ENCODE peak calls at places on chromosome 15, in seven cellular contexts. M is A549, B is suprapubic skin, F is transverse colon, U is NB4, O is ovary, I is uterus. E is an unnamed sample.

GRCh38 chr15:96882361-96882760 is 551.9 kb downstream of the NR2F2 start:
- DNase-seq in M (no peak), F (no peak), I (no peak), U (no peak), B (no peak), O (no peak), E (no peak)

GRCh38 chr15:99090011-99090699 is 14.7 kb upstream of the SYNM start:
- DNase-seq in O (no peak), F (peak), B (no peak), I (no peak), M (no peak), U (peak), E (no peak)

GRCh38 chr15:38885477-38885952 is 320.9 kb upstream of the RASGRP1 start:
- DNase-seq in B (no peak), I (no peak), F (no peak), U (no peak), M (peak), O (peak), E (no peak)

GRCh38 chr15:69997701-69998273 is 99.9 kb downstream of the TLE3 start:
- DNase-seq in I (no peak), B (no peak), U (peak), O (no peak), F (peak), M (peak), E (no peak)

GRCh38 chr15:60507596-60508424 is 28.9 kb upstream of the ICE2 start:
- DNase-seq in F (peak), M (peak), U (peak), I (peak), O (peak), B (no peak), E (peak)

GRCh38 chr15:91456921-91457320 is 356.9 kb downstream of the SV2B start:
- DNase-seq in B (no peak), I (no peak), F (no peak), U (no peak), O (no peak), M (no peak), E (no peak)

GRCh38 chr15:64617727-64618126 is 157.3 kb downstream of the ZNF609 start:
- DNase-seq in M (no peak), I (no peak), B (no peak), F (no peak), O (no peak), U (no peak), E (no peak)

GRCh38 chr15:66433726-66434125 is 47.0 kb downstream of the MAP2K1 start:
- DNase-seq in M (no peak), I (no peak), O (no peak), B (no peak), F (no peak), U (peak), E (peak)

GRCh38 chr15:67059127-67059553 is 6.3 kb upstream of the SMAD3 start:
- DNase-seq in M (no peak), I (no peak), B (no peak), F (peak), U (no peak), O (no peak), E (no peak)

GRCh38 chr15:92012368-92012629 is 158.8 kb downstream of the SLCO3A1 start:
- DNase-seq in O (no peak), I (no peak), U (no peak), B (no peak), F (no peak), M (no peak), E (no peak)

GRCh38 chr15:45642203-45642932 is 7.5 kb downstream of the SQOR start:
- DNase-seq in F (no peak), I (no peak), B (no peak), O (no peak), U (peak), M (no peak), E (no peak)

GRCh38 chr15:87743557-87743956 is 513.0 kb downstream of the NTRK3 start:
- DNase-seq in U (no peak), F (no peak), I (no peak), M (no peak), O (no peak), B (no peak), E (no peak)

GRCh38 chr15:55108858-55109518 is 87.8 kb downstream of the RSL24D1 start:
- DNase-seq in U (peak), O (peak), B (no peak), F (peak), M (peak), I (no peak), E (peak)

GRCh38 chr15:84398763-84399701 is 163.5 kb downstream of the GOLGA6L4 start:
- DNase-seq in F (no peak), O (no peak), B (peak), I (no peak), U (peak), M (no peak), E (no peak)

GRCh38 chr15:25785643-25786029 is 77.5 kb downstream of the ATP10A start:
- DNase-seq in U (no peak), I (no peak), M (no peak), B (no peak), O (no peak), F (no peak), E (no peak)

GRCh38 chr15:94387854-94388441 is 156.6 kb downstream of the MCTP2 start:
- DNase-seq in F (no peak), I (no peak), O (no peak), B (no peak), M (no peak), U (peak), E (no peak)

GRCh38 chr15:63019539-63020109 is 22.9 kb upstream of the TPM1 start:
- DNase-seq in M (peak), O (peak), I (peak), B (no peak), F (no peak), U (no peak), E (peak)

GRCh38 chr15:64686130-64686735 is 89.2 kb downstream of the RBPMS2 start:
- DNase-seq in U (peak), O (peak), B (no peak), I (peak), F (no peak), M (peak), E (peak)

GRCh38 chr15:38854506-38854905 is 289.9 kb upstream of the RASGRP1 start:
- DNase-seq in F (no peak), U (no peak), O (no peak), I (no peak), B (no peak), M (no peak), E (no peak)

GRCh38 chr15:59999064-59999377 is 5.1 kb upstream of the FOXB1 start:
- DNase-seq in O (no peak), B (no peak), M (no peak), U (no peak), I (no peak), F (no peak), E (no peak)

GRCh38 chr15:57592426-57592825 is 722 bp downstream of the MYZAP start:
- DNase-seq in U (no peak), I (no peak), F (no peak), B (no peak), O (no peak), M (no peak), E (no peak)
- TF ChIP-seq POLR2A in U (no peak), I (no peak), F (no peak), B (no peak), O (no peak), M (no peak), E (no peak)

GRCh38 chr15:68256675-68257450 is 20.7 kb upstream of the FEM1B start:
- DNase-seq in I (peak), F (peak), U (peak), M (peak), B (peak), O (peak), E (peak)
- TF ChIP-seq POLR2A in I (peak), F (peak), U (peak), M (peak), B (peak), O (peak), E (peak)

GRCh38 chr15:40098489-40099261 is 10.0 kb downstream of the BMF start:
- DNase-seq in U (peak), O (peak), B (no peak), I (peak), M (peak), F (peak), E (peak)
- TF ChIP-seq POLR2A in U (peak), O (no peak), B (no peak), I (peak), M (no peak), F (peak), E (peak)

DNA sequence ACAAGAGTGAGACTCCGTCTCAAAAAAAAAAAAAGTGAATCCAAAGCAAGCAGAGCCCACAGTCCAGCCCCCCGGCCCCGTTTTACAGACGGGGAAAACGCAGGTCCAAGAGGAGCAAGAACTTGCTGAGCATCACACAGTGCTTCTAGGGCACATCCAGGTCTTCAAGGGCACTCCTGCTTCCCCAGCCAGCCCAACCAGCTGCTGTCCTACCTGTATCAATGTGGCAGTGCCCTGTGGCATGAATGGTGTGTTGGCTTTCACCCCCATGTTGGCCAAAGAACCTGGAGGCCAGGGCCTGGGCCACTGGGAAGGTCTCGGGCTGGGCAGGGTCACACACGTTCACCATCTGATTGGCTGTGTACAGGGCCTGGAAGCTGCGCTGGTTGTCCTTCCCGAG is 4.6 kb downstream of the MAN2C1 start:
- DNase-seq in O (no peak), B (no peak), F (no peak), I (no peak), M (no peak), U (no peak), E (no peak)
- TF ChIP-seq POLR2A in O (no peak), B (no peak), F (no peak), I (no peak), M (no peak), U (no peak), E (no peak)

GRCh38 chr15:31025996-31026395 is 34.6 kb upstream of the MTMR10 start:
- DNase-seq in I (no peak), B (no peak), M (no peak), F (no peak), U (no peak), O (no peak), E (no peak)

GRCh38 chr15:31023841-31024240 is 32.4 kb upstream of the MTMR10 start:
- DNase-seq in O (no peak), I (no peak), F (no peak), B (no peak), U (no peak), M (no peak), E (no peak)

GRCh38 chr15:31024979-31025378 is 33.6 kb upstream of the MTMR10 start:
- DNase-seq in O (no peak), B (no peak), F (no peak), M (no peak), U (no peak), I (no peak), E (no peak)

GRCh38 chr15:31021067-31021665 is 29.7 kb upstream of the MTMR10 start:
- DNase-seq in U (no peak), I (no peak), B (no peak), M (no peak), O (no peak), F (no peak), E (no peak)

GRCh38 chr15:31024330-31024729 is 32.9 kb upstream of the MTMR10 start:
- DNase-seq in O (no peak), U (no peak), B (no peak), I (no peak), F (no peak), M (peak), E (no peak)
- TF ChIP-seq POLR2A in O (no peak), U (no peak), B (no peak), I (no peak), F (no peak), M (no peak), E (no peak)

GRCh38 chr15:74398183-74398582 is 30.7 kb upstream of the CYP11A1 start:
- DNase-seq in O (no peak), F (no peak), M (no peak), U (peak), B (no peak), I (no peak), E (no peak)

GRCh38 chr15:74399100-74399499 is 31.7 kb upstream of the CYP11A1 start:
- DNase-seq in F (no peak), I (no peak), U (peak), M (no peak), B (no peak), O (no peak), E (no peak)

GRCh38 chr15:74400915-74401757 is 32.6 kb downstream of the SEMA7A start:
- DNase-seq in M (no peak), U (peak), I (no peak), O (no peak), B (no peak), F (no peak), E (peak)

GRCh38 chr15:74400313-74400850 is 32.9 kb upstream of the CYP11A1 start:
- DNase-seq in M (no peak), U (peak), B (no peak), I (no peak), O (no peak), F (no peak), E (peak)

DNA sequence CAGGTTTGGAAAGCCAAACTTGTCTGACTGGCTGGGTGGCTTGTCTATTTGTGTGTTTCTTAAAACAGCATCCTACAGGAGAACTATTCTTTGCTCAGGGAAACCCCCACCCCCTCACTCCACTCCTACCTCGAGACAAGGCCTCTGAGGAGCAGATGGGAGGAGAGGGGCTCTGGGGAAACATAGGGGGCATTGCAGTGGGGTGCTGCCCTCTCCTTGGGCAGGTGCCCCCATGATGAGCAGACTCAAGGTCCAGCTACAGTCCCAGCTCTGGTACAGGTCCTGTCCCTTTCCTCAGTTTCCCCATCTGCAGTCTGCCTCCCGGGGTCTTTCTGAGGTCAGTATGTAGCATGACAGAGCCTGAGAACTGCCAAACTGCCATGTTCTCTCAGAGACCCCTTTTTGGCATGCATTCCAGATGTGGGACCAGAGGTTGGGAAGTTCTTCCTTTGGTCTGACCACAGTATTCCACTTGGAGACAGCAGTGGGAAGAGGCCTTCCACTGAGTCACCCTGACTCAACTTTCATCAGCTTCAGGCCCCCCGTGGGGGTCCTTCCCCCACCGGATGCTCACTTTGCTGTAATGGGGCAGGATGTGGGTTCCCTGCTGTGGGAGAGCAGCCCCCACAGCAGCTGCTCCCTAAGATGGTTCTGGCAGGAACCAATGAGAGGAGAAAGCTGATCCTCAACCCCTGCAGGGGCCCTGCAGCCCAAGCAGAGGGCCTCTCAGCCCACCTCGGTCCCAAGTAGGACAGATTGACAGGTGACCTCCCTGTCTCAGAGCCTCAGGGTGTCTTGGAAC is 32.3 kb upstream of the CYP11A1 start:
- DNase-seq in O (no peak), U (peak), M (no peak), B (no peak), I (no peak), F (peak), E (no peak)
- TF ChIP-seq POLR2A in O (no peak), U (no peak), M (no peak), B (no peak), I (no peak), F (no peak), E (no peak)